ENCODE peak calls at places on chromosomes 1 and 21, in seven cellular contexts. N is lower lobe of right lung, G is kidney, Y is mucosa of descending colon, U is fibroblast of lung, R is endothelial cell, L is tibial nerve. V is an unnamed sample.

GRCh38 chr1:245365621-245366020 is 210.8 kb downstream of the KIF26B start:
- DNase-seq in N (no peak), G (no peak), Y (no peak), U (no peak), R (no peak), L (no peak), V (no peak)

GRCh38 chr1:59218521-59219236 is 78.2 kb upstream of the FGGY start:
- DNase-seq in N (no peak), G (no peak), Y (no peak), U (peak), R (no peak), L (no peak), V (no peak)

GRCh38 chr1:55059302-55060132 is 20.2 kb downstream of the PCSK9 start:
- DNase-seq in N (no peak), G (no peak), Y (no peak), U (no peak), R (no peak), L (no peak), V (no peak)

GRCh38 chr1:29342351-29342750 is 106.0 kb downstream of the PTPRU start:
- DNase-seq in N (no peak), G (no peak), Y (no peak), U (no peak), R (no peak), L (no peak), V (no peak)

GRCh38 chr1:218475275-218475674 is 130.1 kb downstream of the TGFB2 start:
- DNase-seq in N (no peak), G (no peak), Y (no peak), U (peak), R (no peak), L (no peak), V (no peak)

GRCh38 chr21:34574984-34575529 is 39.9 kb downstream of the RCAN1 start:
- DNase-seq in N (no peak), G (no peak), Y (no peak), U (no peak), R (no peak), L (no peak), V (no peak)

GRCh38 chr1:109497449-109498160 is 3.7 kb downstream of the CYB561D1 start:
- DNase-seq in N (no peak), G (no peak), Y (no peak), U (no peak), R (no peak), L (no peak), V (no peak)

GRCh38 chr1:243501002-243501401 is 245.2 kb downstream of the SDCCAG8 start:
- DNase-seq in N (no peak), G (no peak), Y (no peak), U (peak), R (no peak), L (no peak), V (no peak)

GRCh38 chr1:72936151-72936740 is 653.9 kb upstream of the NEGR1 start:
- DNase-seq in N (no peak), G (no peak), Y (no peak), U (peak), R (no peak), L (no peak), V (no peak)

GRCh38 chr21:32779983-32780382 is 8.4 kb upstream of the PAXBP1 start:
- DNase-seq in N (no peak), G (no peak), Y (no peak), U (no peak), R (no peak), L (no peak), V (no peak)

DNA sequence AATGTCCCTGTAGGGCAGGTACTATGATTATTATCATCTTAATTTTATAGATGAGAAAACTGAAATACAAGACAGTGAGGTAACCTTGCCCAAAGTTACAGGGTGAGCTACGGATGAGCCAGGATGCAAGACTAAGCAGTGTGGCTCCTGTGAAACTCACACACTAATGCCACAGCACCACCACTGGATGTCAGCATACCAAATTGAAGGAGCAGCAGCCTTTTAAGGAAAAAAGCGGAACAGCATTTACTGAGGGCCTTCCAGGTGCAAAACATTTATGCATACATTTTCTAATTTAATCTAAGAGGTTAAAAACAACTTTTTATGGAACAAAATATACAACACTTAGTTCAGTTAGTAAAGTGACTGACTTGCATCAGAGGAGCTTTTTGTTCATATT is 41.7 kb downstream of the SEC16B start:
- DNase-seq in N (no peak), G (no peak), Y (no peak), U (peak), R (no peak), L (no peak), V (no peak)
- TF ChIP-seq CTCF in N (no peak), G (no peak), Y (no peak), U (peak), R (no peak), L (no peak), V (no peak)

DNA sequence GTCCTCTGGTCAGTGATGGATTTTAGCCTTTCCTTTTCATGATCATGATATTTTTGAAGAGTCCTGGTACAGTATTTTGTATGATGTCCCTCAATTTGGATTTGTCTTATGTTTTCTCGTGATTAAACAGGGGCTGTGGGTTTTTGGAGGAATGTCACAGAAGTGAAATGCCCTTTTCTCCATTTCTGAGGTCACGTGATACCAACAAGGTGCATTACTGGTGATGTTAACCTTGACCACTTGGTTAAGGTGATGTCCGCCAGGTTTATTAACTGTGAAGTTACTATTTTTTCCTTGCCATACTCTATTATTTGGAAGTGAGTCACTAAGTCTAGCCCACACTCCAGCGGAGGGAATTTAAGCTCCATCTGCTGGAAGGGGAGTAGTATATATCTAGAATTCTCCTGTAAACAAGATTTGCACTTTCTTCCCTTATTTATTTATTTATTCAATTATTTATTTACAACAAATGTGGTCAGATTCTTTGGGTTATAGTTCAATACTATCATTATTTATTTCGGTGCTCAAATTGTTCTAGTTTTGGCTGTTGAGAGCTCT is 123.4 kb downstream of the HIVEP3 start:
- DNase-seq in N (no peak), G (no peak), Y (no peak), U (peak), R (no peak), L (no peak), V (no peak)
- TF ChIP-seq CTCF in N (no peak), G (peak), Y (no peak), U (peak), R (peak), L (no peak), V (no peak)

GRCh38 chr1:147496571-147496970 is 44.7 kb upstream of the BCL9 start:
- DNase-seq in N (no peak), G (no peak), Y (no peak), U (peak), R (peak), L (peak), V (peak)
- TF ChIP-seq CTCF in N (peak), G (peak), Y (no peak), U (peak), R (peak), L (no peak), V (no peak)

DNA sequence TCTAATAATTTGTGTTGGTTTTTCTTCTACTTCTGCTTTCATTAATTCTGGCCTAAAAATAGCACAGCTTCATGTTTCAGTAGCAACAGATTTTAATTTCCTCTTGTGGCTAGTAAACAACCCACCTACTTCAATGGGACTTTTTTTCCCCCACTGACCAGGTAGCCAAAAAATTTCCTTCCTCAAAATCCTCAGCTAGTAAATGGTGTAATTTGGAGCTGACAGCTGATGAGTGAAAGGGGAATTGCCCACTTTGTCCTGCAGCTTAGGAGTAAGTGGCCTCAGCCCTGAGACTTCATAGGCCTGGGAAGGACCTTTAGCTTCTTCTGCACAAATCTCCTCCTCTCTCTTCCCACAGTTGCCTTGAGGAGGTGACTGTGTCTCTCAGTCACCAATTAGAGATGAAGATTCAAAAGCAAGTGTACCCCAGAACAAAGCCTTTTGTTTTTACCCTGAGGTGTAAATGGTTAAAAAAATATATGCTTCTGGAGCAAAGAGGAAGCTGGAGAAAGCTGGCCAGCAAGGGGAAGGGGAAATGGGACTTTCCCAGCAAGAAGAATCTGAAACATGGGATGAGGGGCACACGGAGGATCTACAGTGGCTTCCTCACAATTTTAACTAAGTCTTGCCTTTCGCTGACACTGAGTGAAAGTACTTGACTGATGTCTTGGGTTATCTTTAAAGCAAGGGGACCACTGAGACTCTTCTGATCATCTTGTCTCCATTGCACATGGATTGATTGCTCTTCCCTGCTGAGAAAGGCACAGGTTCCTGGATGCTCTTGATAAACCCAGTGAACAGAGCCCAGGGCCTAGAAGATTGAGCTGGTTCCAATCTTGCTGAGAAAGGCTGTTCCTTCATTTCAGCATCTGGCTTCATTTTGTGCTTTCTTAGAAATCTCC is 35.8 kb upstream of the VCAM1 start:
- DNase-seq in N (no peak), G (no peak), Y (no peak), U (no peak), R (no peak), L (no peak), V (no peak)
- TF ChIP-seq CTCF in N (no peak), G (no peak), Y (no peak), U (no peak), R (no peak), L (no peak), V (no peak)

GRCh38 chr1:114561333-114561732 is 20.1 kb downstream of the BCAS2 start:
- DNase-seq in N (no peak), G (no peak), Y (no peak), U (no peak), R (no peak), L (no peak), V (no peak)

GRCh38 chr1:114564141-114564540 is 17.3 kb downstream of the BCAS2 start:
- DNase-seq in N (no peak), G (no peak), Y (no peak), U (no peak), R (no peak), L (no peak), V (no peak)

GRCh38 chr1:114559356-114559755 is 22.1 kb downstream of the BCAS2 start:
- DNase-seq in N (no peak), G (no peak), Y (no peak), U (no peak), R (no peak), L (no peak), V (no peak)

GRCh38 chr1:114554577-114554976 is 26.8 kb downstream of the BCAS2 start:
- DNase-seq in N (no peak), G (no peak), Y (no peak), U (no peak), R (no peak), L (no peak), V (no peak)

GRCh38 chr1:114558548-114558947 is 22.9 kb downstream of the BCAS2 start:
- DNase-seq in N (no peak), G (no peak), Y (no peak), U (no peak), R (no peak), L (no peak), V (no peak)
- TF ChIP-seq CTCF in N (peak), G (peak), Y (no peak), U (no peak), R (peak), L (no peak), V (no peak)

DNA sequence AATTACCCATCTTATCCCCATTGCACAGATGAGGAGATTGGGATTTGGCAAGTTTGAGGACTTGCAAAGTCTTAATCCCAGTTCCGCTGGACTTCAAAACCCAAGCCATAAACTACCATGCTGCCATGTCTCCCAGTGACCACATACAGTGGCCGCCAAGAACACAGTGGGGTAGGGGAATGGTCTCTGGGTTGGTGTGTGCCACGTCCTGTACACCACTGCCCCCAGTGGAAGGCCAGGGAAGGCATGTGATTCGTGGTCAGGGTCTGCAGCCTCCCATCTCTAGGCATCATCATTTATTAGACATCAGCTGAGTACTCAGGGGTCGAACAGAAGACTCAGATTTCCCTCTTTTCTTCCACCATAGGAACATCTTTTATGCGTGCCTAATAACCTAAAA is 76.0 kb downstream of the MAN1C1 start:
- DNase-seq in N (no peak), G (no peak), Y (no peak), U (no peak), R (peak), L (no peak), V (no peak)
- TF ChIP-seq CTCF in N (peak), G (peak), Y (no peak), U (peak), R (peak), L (no peak), V (no peak)

DNA sequence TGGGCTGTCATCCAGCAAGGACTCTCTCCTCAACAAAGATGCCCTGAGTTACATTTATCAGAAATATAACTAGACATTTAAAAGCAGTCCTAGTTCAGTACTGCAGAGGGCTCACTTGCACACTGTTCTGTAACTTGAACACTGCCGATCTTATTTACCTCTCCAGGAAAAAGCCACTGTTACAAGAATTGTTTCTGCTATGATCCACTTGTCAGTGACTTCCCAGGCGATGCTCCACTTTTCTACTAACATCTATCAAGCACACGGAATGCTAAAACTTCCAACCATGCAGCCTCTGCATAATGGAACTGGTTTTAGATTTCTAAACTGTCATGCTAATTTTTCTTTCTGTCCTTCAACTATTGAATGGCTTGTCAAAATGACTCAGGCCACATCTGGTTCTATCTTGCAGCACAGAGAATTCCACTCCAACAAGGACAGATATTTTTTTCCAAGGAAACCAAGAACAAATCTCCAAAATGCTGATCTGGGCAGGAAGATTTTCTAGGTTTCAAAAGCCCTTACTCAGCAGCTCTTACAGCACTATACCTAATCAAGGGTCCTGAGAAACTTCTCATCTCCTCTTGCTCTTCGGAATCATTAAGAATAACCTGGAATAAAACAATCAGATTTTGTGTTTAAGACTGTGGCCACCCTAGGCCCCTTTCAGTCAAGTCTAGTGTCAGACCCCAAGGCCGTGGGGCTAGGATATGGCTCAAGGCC is 9.9 kb downstream of the SEC16B start:
- DNase-seq in N (no peak), G (no peak), Y (no peak), U (peak), R (no peak), L (no peak), V (no peak)
- TF ChIP-seq CTCF in N (no peak), G (peak), Y (no peak), U (peak), R (peak), L (no peak), V (no peak)

GRCh38 chr1:229710746-229711145 is 84.7 kb downstream of the URB2 start:
- DNase-seq in N (no peak), G (no peak), Y (no peak), U (peak), R (no peak), L (no peak), V (no peak)
- TF ChIP-seq CTCF in N (no peak), G (no peak), Y (no peak), U (peak), R (no peak), L (no peak), V (no peak)

DNA sequence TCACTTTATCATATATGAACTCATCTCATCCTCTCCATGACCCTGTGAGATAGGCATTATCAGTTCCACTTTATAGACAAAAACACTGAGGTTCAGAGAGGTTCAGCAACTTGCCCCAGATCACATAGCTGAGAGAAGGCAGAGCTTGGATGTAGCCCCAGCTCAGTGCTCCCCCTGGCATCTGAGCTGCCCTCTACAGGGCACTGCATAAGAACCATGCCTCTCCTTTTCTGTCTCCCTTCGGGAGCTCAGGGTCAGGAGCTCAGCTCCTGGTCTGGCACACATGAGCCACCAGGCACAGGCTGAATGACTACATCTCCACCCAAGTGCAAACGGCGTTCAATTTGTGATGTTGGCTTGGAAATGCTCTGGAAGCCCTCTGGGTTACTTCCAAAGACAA is 16.9 kb downstream of the RAB7B start:
- DNase-seq in N (no peak), G (no peak), Y (no peak), U (no peak), R (no peak), L (no peak), V (no peak)
- TF ChIP-seq CTCF in N (no peak), G (no peak), Y (no peak), U (no peak), R (no peak), L (no peak), V (no peak)